ENCODE peak calls at places on chromosomes 16 and 17, in nine cellular contexts. U is HuH-7.5; Y is cardiac muscle cell; F is Kasumi-1; E is anterior cingulate cortex; A is stimulated activated CD8-positive, alpha-beta memory T cell treated with anti-CD3 and anti-CD28 coated beads, Interleukin-7, amount 100 ng/mL, for 24 hours; D is neural crest cell; W is stimulated activated CD4-positive, alpha-beta T cell treated with anti-CD3 and anti-CD28 coated beads, Interleukin-4, amount 100 ng/mL, for 4 hours; Q is A549. X is an unnamed sample.

GRCh38 chr17:51078009-51078592 is 42.6 kb downstream of the SPAG9 start:
- DNase-seq in W (no peak), U (no peak), A (no peak), D (no peak), Q (no peak), Y (no peak), E (no peak), F (no peak), X (no peak)

GRCh38 chr17:83190601-83191387 is 111.4 kb downstream of the METRNL start:
- DNase-seq in W (no peak), D (no peak), Y (no peak), A (no peak), E (no peak), Q (no peak), U (no peak), F (no peak), X (peak)

GRCh38 chr17:491086-492014 is 138.7 kb upstream of the RPH3AL start:
- DNase-seq in U (peak), A (no peak), D (peak), E (no peak), F (no peak), W (peak), Q (peak), Y (peak), X (no peak)

GRCh38 chr17:19494961-19495806 is 38.5 kb upstream of the SLC47A1 start:
- DNase-seq in E (no peak), Q (no peak), F (no peak), W (no peak), U (no peak), Y (no peak), A (no peak), D (no peak), X (no peak)

GRCh38 chr17:2484876-2485275 is 26.8 kb downstream of the METTL16 start:
- DNase-seq in F (no peak), U (no peak), D (no peak), W (no peak), A (no peak), Y (no peak), E (no peak), Q (no peak), X (no peak)

GRCh38 chr16:55663770-55664677 is 8.2 kb downstream of the SLC6A2 start:
- DNase-seq in D (no peak), Y (no peak), A (no peak), F (no peak), Q (no peak), W (no peak), E (no peak), U (no peak), X (no peak)

GRCh38 chr16:77805403-77805802 is 17.0 kb downstream of the VAT1L start:
- DNase-seq in E (no peak), U (no peak), Y (no peak), A (no peak), F (no peak), Q (no peak), D (no peak), W (no peak), X (no peak)

GRCh38 chr16:31873556-31874353 is at the start of gene ZNF267:
- DNase-seq in Q (peak), Y (peak), D (peak), A (peak), F (peak), E (peak), U (peak), W (peak), X (peak)

GRCh38 chr16:35574454-35575431 is 2115.3 kb downstream of the TP53TG3F start:
- DNase-seq in Y (no peak), E (no peak), A (no peak), U (no peak), W (no peak), Q (no peak), F (no peak), D (no peak), X (no peak)

GRCh38 chr16:8863594-8864424 is 5.0 kb downstream of the CARHSP1 start:
- DNase-seq in U (peak), W (no peak), F (no peak), D (no peak), Q (peak), Y (no peak), A (no peak), E (peak), X (peak)

GRCh38 chr16:87369796-87370719 is 13.5 kb downstream of the FBXO31 start:
- DNase-seq in E (no peak), F (no peak), W (no peak), Q (no peak), Y (no peak), A (no peak), D (no peak), U (no peak), X (no peak)

GRCh38 chr17:83012873-83013778 is 66.3 kb upstream of the METRNL start:
- DNase-seq in F (no peak), D (no peak), U (no peak), W (no peak), E (no peak), Y (peak), Q (no peak), A (no peak), X (no peak)

GRCh38 chr16:85573696-85574641 is 39.2 kb upstream of the GSE1 start:
- DNase-seq in F (peak), W (no peak), E (no peak), A (no peak), D (no peak), Y (peak), Q (no peak), U (no peak), X (peak)

GRCh38 chr17:2545393-2545792 is 33.7 kb upstream of the METTL16 start:
- DNase-seq in Y (no peak), D (no peak), W (no peak), E (no peak), Q (no peak), U (no peak), F (no peak), A (no peak), X (no peak)

GRCh38 chr17:81865733-81866439 is 5.3 kb downstream of the ARHGDIA start:
- DNase-seq in Q (no peak), W (no peak), Y (peak), D (no peak), U (no peak), A (no peak), E (no peak), F (no peak), X (peak)

GRCh38 chr16:85259115-85259830 is 147.0 kb upstream of the CIBAR2 start:
- DNase-seq in E (no peak), D (no peak), A (no peak), U (no peak), F (no peak), W (no peak), Q (no peak), Y (no peak), X (no peak)

GRCh38 chr16:82880361-82880760 is 253.6 kb downstream of the CDH13 start:
- DNase-seq in D (no peak), E (no peak), Q (no peak), Y (no peak), U (no peak), W (no peak), A (no peak), F (no peak), X (no peak)

GRCh38 chr17:57708401-57708800 is 36.7 kb downstream of the CCDC182 start:
- DNase-seq in Q (no peak), U (no peak), D (no peak), E (no peak), F (peak), A (no peak), W (no peak), Y (peak), X (no peak)

GRCh38 chr16:89341274-89341673 is 123.8 kb downstream of the ZNF778 start:
- DNase-seq in F (no peak), U (no peak), W (no peak), A (no peak), Y (no peak), Q (no peak), D (no peak), E (no peak), X (no peak)

GRCh38 chr17:4023220-4023619 is 59.0 kb upstream of the ATP2A3 start:
- DNase-seq in E (no peak), W (no peak), Q (no peak), Y (no peak), A (no peak), U (no peak), F (no peak), D (no peak), X (no peak)

GRCh38 chr17:63834431-63835166 is 7.1 kb upstream of the FTSJ3 start:
- DNase-seq in E (no peak), U (peak), Y (peak), D (peak), F (peak), A (no peak), W (peak), Q (peak), X (peak)

GRCh38 chr17:81102352-81102751 is 63.0 kb upstream of the PVALEF start:
- DNase-seq in F (no peak), E (no peak), U (no peak), D (no peak), Q (no peak), Y (no peak), W (no peak), A (no peak), X (no peak)

GRCh38 chr17:27379863-27380533 is 76.2 kb upstream of the KSR1 start:
- DNase-seq in Q (no peak), A (no peak), U (peak), D (peak), E (peak), F (no peak), Y (peak), W (no peak), X (peak)

GRCh38 chr16:53768593-53768992 is 64.6 kb downstream of the FTO start:
- DNase-seq in Y (peak), A (no peak), F (no peak), D (no peak), U (no peak), E (no peak), Q (peak), W (no peak), X (no peak)

GRCh38 chr17:4136373-4136772 is 6.5 kb downstream of the ZZEF1 start:
- DNase-seq in U (no peak), D (no peak), Y (no peak), Q (no peak), A (no peak), F (no peak), W (no peak), E (no peak), X (peak)

GRCh38 chr16:87647431-87648185 is 45.3 kb downstream of the JPH3 start:
- DNase-seq in Q (no peak), F (no peak), U (no peak), W (no peak), Y (no peak), A (no peak), D (no peak), E (no peak), X (no peak)

GRCh38 chr16:57226701-57227621 is 18.1 kb upstream of the ARL2BP start:
- DNase-seq in D (no peak), E (no peak), U (no peak), F (no peak), A (no peak), Y (no peak), Q (no peak), W (no peak), X (no peak)

GRCh38 chr16:23072769-23073549 is 76.3 kb downstream of the USP31 start:
- DNase-seq in W (no peak), U (no peak), D (no peak), E (no peak), Q (peak), Y (peak), F (no peak), A (no peak), X (no peak)

GRCh38 chr17:35896011-35896587 is 15.9 kb upstream of the CCL5 start:
- DNase-seq in U (no peak), A (no peak), F (peak), E (no peak), Y (peak), W (no peak), Q (no peak), D (no peak), X (no peak)

GRCh38 chr16:8861563-8862308 is 7.1 kb downstream of the CARHSP1 start:
- DNase-seq in D (no peak), U (no peak), F (no peak), E (no peak), Y (no peak), W (no peak), A (no peak), Q (no peak), X (no peak)

X was measured in dorsolateral prefrontal cortex.